ENCODE peak calls at places on chromosomes 11 and 22, in seven cellular contexts. One of them, this sample, is unnamed.

GRCh38 chr11:73270089-73270854 is 1.9 kb upstream of the P2RY6 start:
- DNase-seq in Peyer's patch: peak
- DNase-seq in NB4: peak
- DNase-seq in thyroid gland: no peak
- DNase-seq in esophagus muscularis mucosa: no peak
- DNase-seq in body of pancreas: no peak
- DNase-seq in IMR-90: no peak
- DNase-seq in this sample: no peak

GRCh38 chr11:44574620-44575287 is 9.3 kb downstream of the CD82 start:
- DNase-seq in esophagus muscularis mucosa: no peak
- DNase-seq in IMR-90: peak
- DNase-seq in body of pancreas: no peak
- DNase-seq in NB4: peak
- DNase-seq in Peyer's patch: peak
- DNase-seq in thyroid gland: no peak
- DNase-seq in this sample: no peak

GRCh38 chr11:104106136-104106754 is 57.7 kb downstream of the PDGFD start:
- DNase-seq in thyroid gland: no peak
- DNase-seq in body of pancreas: no peak
- DNase-seq in esophagus muscularis mucosa: no peak
- DNase-seq in NB4: no peak
- DNase-seq in Peyer's patch: no peak
- DNase-seq in IMR-90: peak
- DNase-seq in this sample: no peak

GRCh38 chr11:521179-521688 is 14.1 kb downstream of the HRAS start:
- DNase-seq in IMR-90: no peak
- DNase-seq in thyroid gland: no peak
- DNase-seq in body of pancreas: no peak
- DNase-seq in esophagus muscularis mucosa: no peak
- DNase-seq in Peyer's patch: no peak
- DNase-seq in NB4: no peak
- DNase-seq in this sample: no peak

GRCh38 chr11:117070016-117070415 is 28.2 kb downstream of the SIK3 start:
- DNase-seq in NB4: no peak
- DNase-seq in IMR-90: peak
- DNase-seq in body of pancreas: no peak
- DNase-seq in esophagus muscularis mucosa: no peak
- DNase-seq in Peyer's patch: no peak
- DNase-seq in thyroid gland: no peak
- DNase-seq in this sample: peak

GRCh38 chr22:31038686-31039085 is 42.4 kb upstream of the SMTN start:
- DNase-seq in Peyer's patch: no peak
- DNase-seq in IMR-90: no peak
- DNase-seq in NB4: no peak
- DNase-seq in body of pancreas: no peak
- DNase-seq in esophagus muscularis mucosa: no peak
- DNase-seq in thyroid gland: no peak
- DNase-seq in this sample: no peak

GRCh38 chr11:74371269-74372039 is 26.8 kb downstream of the PGM2L1 start:
- DNase-seq in esophagus muscularis mucosa: no peak
- DNase-seq in thyroid gland: no peak
- DNase-seq in Peyer's patch: no peak
- DNase-seq in NB4: no peak
- DNase-seq in IMR-90: peak
- DNase-seq in body of pancreas: no peak
- DNase-seq in this sample: no peak

GRCh38 chr11:117995472-117995871 is 9.3 kb downstream of the IL10RA start:
- DNase-seq in Peyer's patch: no peak
- DNase-seq in body of pancreas: no peak
- DNase-seq in IMR-90: no peak
- DNase-seq in thyroid gland: no peak
- DNase-seq in esophagus muscularis mucosa: no peak
- DNase-seq in NB4: no peak
- DNase-seq in this sample: no peak

GRCh38 chr11:119683783-119684182 is 45.2 kb downstream of the NECTIN1 start:
- DNase-seq in thyroid gland: no peak
- DNase-seq in body of pancreas: peak
- DNase-seq in Peyer's patch: no peak
- DNase-seq in esophagus muscularis mucosa: no peak
- DNase-seq in NB4: no peak
- DNase-seq in IMR-90: no peak
- DNase-seq in this sample: no peak

GRCh38 chr11:74466916-74467885 is at the start of gene KCNE3:
- DNase-seq in IMR-90: no peak
- DNase-seq in NB4: peak
- DNase-seq in Peyer's patch: peak
- DNase-seq in body of pancreas: peak
- DNase-seq in esophagus muscularis mucosa: no peak
- DNase-seq in thyroid gland: peak
- DNase-seq in this sample: peak

GRCh38 chr22:42341779-42342178 is 71.3 kb upstream of the TCF20 start:
- DNase-seq in IMR-90: no peak
- DNase-seq in NB4: no peak
- DNase-seq in thyroid gland: no peak
- DNase-seq in Peyer's patch: no peak
- DNase-seq in body of pancreas: no peak
- DNase-seq in esophagus muscularis mucosa: no peak
- DNase-seq in this sample: no peak

GRCh38 chr11:61626580-61627380 is 45.9 kb upstream of the SYT7 start:
- DNase-seq in Peyer's patch: peak
- DNase-seq in thyroid gland: peak
- DNase-seq in IMR-90: peak
- DNase-seq in NB4: no peak
- DNase-seq in esophagus muscularis mucosa: no peak
- DNase-seq in body of pancreas: peak
- DNase-seq in this sample: no peak

GRCh38 chr11:75802913-75803820 is 11.8 kb upstream of the UVRAG start:
- DNase-seq in Peyer's patch: no peak
- DNase-seq in body of pancreas: peak
- DNase-seq in esophagus muscularis mucosa: peak
- DNase-seq in thyroid gland: peak
- DNase-seq in NB4: peak
- DNase-seq in IMR-90: peak
- DNase-seq in this sample: peak

GRCh38 chr22:31327786-31328544 is 18.2 kb downstream of the PATZ1 start:
- DNase-seq in NB4: no peak
- DNase-seq in IMR-90: no peak
- DNase-seq in thyroid gland: no peak
- DNase-seq in esophagus muscularis mucosa: no peak
- DNase-seq in Peyer's patch: no peak
- DNase-seq in body of pancreas: no peak
- DNase-seq in this sample: no peak

GRCh38 chr11:95081412-95081811 is 8.2 kb upstream of the ENDOD1 start:
- DNase-seq in body of pancreas: no peak
- DNase-seq in IMR-90: no peak
- DNase-seq in Peyer's patch: no peak
- DNase-seq in esophagus muscularis mucosa: no peak
- DNase-seq in thyroid gland: peak
- DNase-seq in NB4: no peak
- DNase-seq in this sample: no peak
- TF ChIP-seq POLR2A in body of pancreas: no peak
- TF ChIP-seq POLR2A in IMR-90: no peak
- TF ChIP-seq POLR2A in Peyer's patch: no peak
- TF ChIP-seq POLR2A in esophagus muscularis mucosa: no peak
- TF ChIP-seq POLR2A in thyroid gland: peak
- TF ChIP-seq POLR2A in NB4: no peak
- TF ChIP-seq POLR2A in this sample: no peak

DNA sequence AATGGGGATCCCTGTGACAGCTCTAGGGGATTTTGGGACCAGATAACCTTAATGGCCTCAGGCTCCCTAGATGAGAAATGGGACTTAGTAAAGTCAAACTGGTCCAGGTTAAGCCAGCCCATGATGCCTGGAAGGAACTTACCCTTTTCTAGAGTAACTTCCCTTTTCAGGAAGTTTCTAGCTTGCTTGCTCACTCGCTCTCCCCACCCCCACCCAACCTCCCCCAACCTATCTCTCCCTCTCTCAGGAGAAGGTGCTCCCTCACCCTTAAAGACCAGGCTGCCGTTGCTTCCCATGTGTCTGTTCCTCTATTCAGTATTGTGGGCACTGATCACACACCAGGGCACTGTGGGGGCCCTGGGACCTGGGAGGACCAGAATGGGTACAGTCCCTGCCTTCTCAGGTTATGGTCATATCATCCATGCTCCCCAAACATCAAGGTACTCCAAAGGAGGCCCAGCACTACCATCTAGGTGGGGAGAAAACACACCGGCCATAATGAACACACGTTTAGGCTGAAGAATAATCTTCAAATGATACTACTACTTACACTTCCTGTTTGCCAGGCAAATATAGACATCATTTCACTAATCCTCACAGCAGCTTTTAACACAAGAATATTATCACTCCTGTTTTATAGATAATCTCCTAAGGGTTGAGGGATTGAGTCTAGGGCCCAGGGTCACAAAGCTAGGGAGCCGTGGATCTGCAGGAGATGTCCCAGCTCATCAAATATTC is 18.2 kb downstream of the KCNQ1OT1 start:
- DNase-seq in IMR-90: no peak
- DNase-seq in NB4: peak
- DNase-seq in thyroid gland: no peak
- DNase-seq in Peyer's patch: peak
- DNase-seq in body of pancreas: peak
- DNase-seq in esophagus muscularis mucosa: no peak
- DNase-seq in this sample: no peak
- TF ChIP-seq POLR2A in IMR-90: no peak
- TF ChIP-seq POLR2A in NB4: no peak
- TF ChIP-seq POLR2A in thyroid gland: no peak
- TF ChIP-seq POLR2A in Peyer's patch: no peak
- TF ChIP-seq POLR2A in body of pancreas: no peak
- TF ChIP-seq POLR2A in esophagus muscularis mucosa: no peak
- TF ChIP-seq POLR2A in this sample: no peak

GRCh38 chr11:32892355-32893090 is at the start of gene QSER1:
- DNase-seq in IMR-90: peak
- DNase-seq in esophagus muscularis mucosa: peak
- DNase-seq in body of pancreas: peak
- DNase-seq in thyroid gland: peak
- DNase-seq in Peyer's patch: peak
- DNase-seq in NB4: peak
- DNase-seq in this sample: peak
- TF ChIP-seq POLR2A in IMR-90: peak
- TF ChIP-seq POLR2A in esophagus muscularis mucosa: peak
- TF ChIP-seq POLR2A in body of pancreas: peak
- TF ChIP-seq POLR2A in thyroid gland: peak
- TF ChIP-seq POLR2A in Peyer's patch: peak
- TF ChIP-seq POLR2A in NB4: peak
- TF ChIP-seq POLR2A in this sample: peak

GRCh38 chr11:1857064-1857463 is 4.2 kb downstream of the LSP1 start:
- DNase-seq in NB4: no peak
- DNase-seq in esophagus muscularis mucosa: no peak
- DNase-seq in body of pancreas: no peak
- DNase-seq in thyroid gland: no peak
- DNase-seq in IMR-90: no peak
- DNase-seq in Peyer's patch: no peak
- DNase-seq in this sample: no peak

GRCh38 chr11:1860108-1860507 is 7.2 kb downstream of the LSP1 start:
- DNase-seq in Peyer's patch: no peak
- DNase-seq in esophagus muscularis mucosa: no peak
- DNase-seq in NB4: no peak
- DNase-seq in thyroid gland: no peak
- DNase-seq in IMR-90: no peak
- DNase-seq in body of pancreas: no peak
- DNase-seq in this sample: no peak

GRCh38 chr11:1858154-1858553 is 5.3 kb downstream of the LSP1 start:
- DNase-seq in Peyer's patch: no peak
- DNase-seq in IMR-90: no peak
- DNase-seq in thyroid gland: no peak
- DNase-seq in NB4: no peak
- DNase-seq in esophagus muscularis mucosa: no peak
- DNase-seq in body of pancreas: no peak
- DNase-seq in this sample: no peak

GRCh38 chr11:1856306-1857005 is 3.6 kb downstream of the LSP1 start:
- DNase-seq in thyroid gland: no peak
- DNase-seq in IMR-90: no peak
- DNase-seq in body of pancreas: no peak
- DNase-seq in Peyer's patch: no peak
- DNase-seq in esophagus muscularis mucosa: no peak
- DNase-seq in NB4: no peak
- DNase-seq in this sample: no peak

DNA sequence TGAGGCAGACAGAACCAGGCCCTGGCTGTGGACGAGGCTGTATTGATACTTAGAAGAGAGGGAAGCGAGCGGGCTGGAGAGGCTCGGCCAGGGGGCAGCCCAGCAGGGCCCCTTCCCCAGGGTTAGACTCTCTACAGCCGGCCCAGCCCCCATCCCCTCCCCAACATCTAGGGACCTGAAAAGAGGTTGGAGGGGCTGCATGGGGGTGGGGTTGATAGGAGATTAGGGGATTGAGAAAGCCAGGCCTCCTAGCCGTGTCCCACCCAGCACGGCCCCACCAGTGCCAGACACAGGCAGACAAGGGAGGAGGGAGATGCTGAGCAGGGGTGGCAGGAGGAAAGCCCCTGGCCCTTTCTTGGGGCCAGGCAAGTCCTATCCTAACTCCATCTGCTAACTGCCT is 5.7 kb downstream of the LSP1 start:
- DNase-seq in thyroid gland: no peak
- DNase-seq in IMR-90: no peak
- DNase-seq in Peyer's patch: no peak
- DNase-seq in esophagus muscularis mucosa: no peak
- DNase-seq in body of pancreas: no peak
- DNase-seq in NB4: no peak
- DNase-seq in this sample: no peak
- TF ChIP-seq POLR2A in thyroid gland: no peak
- TF ChIP-seq POLR2A in IMR-90: no peak
- TF ChIP-seq POLR2A in Peyer's patch: no peak
- TF ChIP-seq POLR2A in esophagus muscularis mucosa: no peak
- TF ChIP-seq POLR2A in body of pancreas: no peak
- TF ChIP-seq POLR2A in NB4: no peak
- TF ChIP-seq POLR2A in this sample: no peak

This sample was measured in erythroblast.